ENCODE peak calls at places on chromosomes 16 and 17, in four cellular contexts. M is K562, C is IMR-90, G is GM12878. Z is an unnamed sample.

GRCh38 chr16:80122155-80122554 is 418.6 kb upstream of the DYNLRB2 start:
- DNase-seq in M (no peak), C (no peak), G (no peak), Z (no peak)

GRCh38 chr17:46117117-46117516 is 76.1 kb downstream of the KANSL1 start:
- DNase-seq in M (no peak), C (no peak), G (no peak), Z (no peak)

GRCh38 chr16:69410285-69410990 is 14.0 kb upstream of the CYB5B start:
- DNase-seq in M (no peak), C (peak; percentile 83), G (no peak), Z (peak; percentile 95)

GRCh38 chr16:48321307-48322036 is 63.7 kb downstream of the SIAH1 start:
- DNase-seq in M (no peak), C (peak; percentile 85), G (no peak), Z (no peak)

GRCh38 chr16:67186550-67186950 is 2.8 kb upstream of the MATCAP1 start:
- DNase-seq in M (no peak), C (no peak), G (no peak), Z (no peak)

GRCh38 chr17:80095844-80096475 is 5.4 kb upstream of the GAA start:
- DNase-seq in M (no peak), C (no peak), G (no peak), Z (no peak)

GRCh38 chr16:89822188-89823086 is 5.8 kb upstream of the SPIRE2 start:
- DNase-seq in M (no peak), C (no peak), G (no peak), Z (no peak)

GRCh38 chr17:45248132-45248936 is 13.6 kb downstream of the SPATA32 start:
- DNase-seq in M (peak; percentile 79), C (no peak), G (no peak), Z (no peak)

GRCh38 chr17:15181333-15181732 is 83.8 kb downstream of the PMP22 start:
- DNase-seq in M (no peak), C (no peak), G (no peak), Z (no peak)

GRCh38 chr17:4476512-4477070 is 22.1 kb upstream of the SPNS2 start:
- DNase-seq in M (no peak), C (no peak), G (no peak), Z (no peak)

GRCh38 chr16:22161999-22162657 is at the start of gene SDR42E2:
- DNase-seq in M (peak; percentile 65), C (no peak), G (no peak), Z (no peak)

GRCh38 chr16:89918453-89919347 is at the start of gene MC1R:
- DNase-seq in M (peak; percentile 80), C (peak; percentile 21), G (no peak), Z (peak; percentile 34)

GRCh38 chr16:70438325-70438982 is 446 bp downstream of the ST3GAL2 start:
- DNase-seq in M (peak; percentile 52), C (no peak), G (no peak), Z (no peak)

GRCh38 chr17:44170499-44171201 is at the start of gene ASB16:
- DNase-seq in M (no peak), C (peak; percentile 55), G (no peak), Z (no peak)

GRCh38 chr17:34413443-34414076 is 50.5 kb upstream of the CCL1 start:
- DNase-seq in M (peak; percentile 27), C (no peak), G (no peak), Z (no peak)

GRCh38 chr17:80363518-80364090 is 51.4 kb upstream of the ENDOV start:
- DNase-seq in M (no peak), C (no peak), G (no peak), Z (no peak)

GRCh38 chr16:87819983-87820382 is 49.3 kb downstream of the SLC7A5 start:
- DNase-seq in M (no peak), C (no peak), G (no peak), Z (no peak)

GRCh38 chr17:49716952-49717351 is 9.2 kb upstream of the SLC35B1 start:
- DNase-seq in M (no peak), C (no peak), G (no peak), Z (no peak)

GRCh38 chr16:68642436-68643064 is 2.6 kb upstream of the CDH3 start:
- DNase-seq in M (no peak), C (no peak), G (no peak), Z (peak; percentile 12)

GRCh38 chr16:28925386-28926228 is 569 bp upstream of the RABEP2 start:
- DNase-seq in M (peak; percentile 85), C (peak; percentile 68), G (no peak), Z (peak; percentile 80)

GRCh38 chr16:14071576-14072271 is 605 bp downstream of the MRTFB start:
- DNase-seq in M (no peak), C (no peak), G (no peak), Z (peak; percentile 25)

DNA sequence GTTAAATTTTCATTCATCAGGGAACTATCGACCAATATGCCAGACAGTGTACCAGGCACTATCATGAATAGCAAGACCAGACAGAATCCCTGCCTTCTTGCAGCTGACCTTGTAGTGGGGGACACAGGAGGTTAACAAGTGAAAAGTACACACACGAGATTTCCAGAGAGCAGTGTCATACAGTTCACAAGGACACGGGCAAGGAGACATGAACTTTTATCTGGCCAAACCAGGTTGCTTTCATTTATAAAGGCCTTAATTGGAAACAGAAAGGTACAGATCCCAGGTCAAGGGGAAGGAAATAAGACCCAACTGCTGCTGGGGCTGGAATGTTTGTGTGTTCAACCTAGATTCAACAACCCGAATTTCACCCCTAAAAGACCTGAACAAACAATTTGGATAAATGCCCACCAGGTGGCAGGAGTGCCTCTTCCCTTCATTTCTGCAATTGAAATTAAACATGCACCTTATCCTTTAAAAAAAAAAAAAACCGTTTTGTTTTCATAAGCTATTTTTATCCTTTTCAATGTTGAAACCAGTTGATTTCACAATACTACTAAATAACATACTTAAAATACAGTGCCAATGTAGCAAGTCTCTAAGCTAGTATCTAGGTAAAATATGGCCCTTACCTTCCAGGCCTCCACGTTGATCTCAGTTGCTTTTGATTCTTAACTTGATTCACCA is 65.9 kb downstream of the EMP2 start:
- DNase-seq in M (peak; percentile 56), C (peak; percentile 70), G (no peak), Z (peak; percentile 55)
- TF ChIP-seq FOS in M (no peak), C (no peak), G (no peak), Z (no peak)

DNA sequence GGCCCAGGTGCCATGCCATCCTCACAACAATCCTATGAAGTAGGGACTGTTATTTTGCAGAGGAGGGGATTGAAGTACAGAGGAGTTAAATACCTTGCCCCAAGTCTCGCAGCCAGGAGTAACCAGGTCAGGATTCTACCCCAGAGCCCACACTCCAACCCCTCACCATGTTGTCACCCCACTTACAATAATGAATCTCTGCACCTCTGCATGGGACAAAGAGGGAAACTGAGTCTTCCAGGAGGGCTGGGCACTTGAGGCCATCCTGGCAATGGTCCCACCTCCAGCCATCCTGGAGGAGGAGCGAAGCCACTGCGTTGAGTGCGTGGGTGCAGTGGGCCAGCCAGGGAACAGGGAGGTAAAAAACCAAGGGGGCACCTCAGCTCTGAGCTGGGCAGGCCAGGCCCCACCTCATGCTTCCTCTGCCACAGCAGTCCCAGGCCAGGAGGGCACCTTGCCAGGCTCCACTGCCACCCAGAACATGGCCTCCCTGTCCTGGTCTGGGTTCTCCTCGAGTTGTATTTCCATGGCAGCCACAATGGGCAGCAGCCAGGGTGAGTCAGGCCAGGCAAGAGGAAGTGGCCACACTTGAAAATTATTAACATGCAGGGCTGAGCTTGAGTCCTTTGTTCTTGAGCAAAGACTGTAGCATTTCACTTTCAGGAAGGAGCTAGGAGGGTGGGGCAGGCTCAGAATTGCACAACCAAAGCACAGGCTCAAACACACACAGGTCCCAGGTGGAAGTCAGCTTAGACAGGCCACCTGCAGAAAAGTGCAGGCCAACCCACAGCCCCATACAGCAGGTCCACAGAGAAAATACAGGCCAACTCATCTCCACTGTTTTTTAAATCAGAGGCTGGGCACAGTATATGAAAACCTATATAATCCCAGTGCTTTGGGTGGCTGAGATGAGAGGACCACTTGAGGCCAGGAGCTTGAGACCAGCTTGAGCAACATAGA is 52.1 kb downstream of the CUEDC1 start:
- DNase-seq in M (no peak), C (peak; percentile 81), G (peak; percentile 89), Z (peak; percentile 80)
- TF ChIP-seq FOS in M (no peak), C (no peak), G (no peak), Z (peak; percentile 72)

DNA sequence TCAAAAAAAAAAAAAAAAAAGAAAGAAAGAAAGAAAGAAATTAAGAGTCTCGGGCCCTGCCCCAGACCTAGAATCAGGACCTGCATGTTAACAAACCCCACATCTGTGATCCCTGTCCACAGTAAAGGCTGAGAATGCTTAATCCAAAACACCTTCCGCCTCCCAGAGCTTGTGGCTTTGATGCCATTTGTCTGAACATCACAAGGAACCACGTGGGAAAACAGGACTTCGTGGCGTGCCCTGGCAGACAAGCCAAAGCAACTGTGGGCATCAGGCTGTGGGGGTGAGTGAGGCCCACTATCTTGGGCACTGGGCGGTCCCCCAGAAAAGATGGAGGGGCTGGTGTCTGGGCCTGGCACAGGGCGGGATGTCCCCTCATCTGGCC is 173.4 kb upstream of the CIBAR2 start:
- DNase-seq in M (no peak), C (no peak), G (no peak), Z (no peak)
- TF ChIP-seq FOS in M (no peak), C (no peak), G (no peak), Z (no peak)

GRCh38 chr17:72302735-72303134 is 181.9 kb downstream of the SOX9 start:
- DNase-seq in M (no peak), C (no peak), G (no peak), Z (no peak)
- TF ChIP-seq FOS in M (no peak), C (no peak), G (no peak), Z (no peak)

GRCh38 chr17:28612936-28613872 is 781 bp downstream of the RSKR start:
- DNase-seq in M (peak; percentile 68), C (peak; percentile 22), G (no peak), Z (peak; percentile 43)
- TF ChIP-seq FOS in M (no peak), C (peak; percentile 40), G (no peak), Z (no peak)

DNA sequence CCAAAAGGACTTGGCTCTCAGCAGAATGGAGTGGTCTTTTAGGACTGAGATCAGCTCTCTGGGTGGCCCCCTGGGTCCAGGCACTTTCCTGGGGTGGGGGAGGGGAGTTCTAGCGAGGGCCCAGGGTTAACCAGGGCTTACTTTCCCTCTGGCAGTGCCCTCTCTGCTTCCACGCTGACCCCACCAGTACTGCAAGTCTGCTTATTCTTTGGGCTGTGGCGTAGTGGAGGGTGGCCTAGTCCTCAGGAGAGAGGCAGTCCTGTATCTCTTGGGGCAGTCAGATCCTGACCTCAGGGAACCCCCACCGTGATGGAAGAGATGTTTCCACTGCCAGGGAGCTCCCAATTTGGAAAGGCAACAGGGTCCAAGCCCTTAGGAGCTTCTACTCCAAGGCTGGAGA is 79.4 kb downstream of the CCDC182 start:
- DNase-seq in M (no peak), C (no peak), G (no peak), Z (no peak)
- TF ChIP-seq FOS in M (no peak), C (no peak), G (no peak), Z (no peak)